ENCODE peak calls at places on chromosome 5, in five cellular contexts. B is kidney epithelial cell; C is EL; Z is stimulated activated CD4-positive, alpha-beta T cell treated with anti-CD3 and anti-CD28 coated beads, Interleukin-1b, Interleukin-23, amount 100 ng/mL, for 24 hours; I is A172. P is an unnamed sample.

GRCh38 chr5:175585573-175585972 is 72.3 kb upstream of the HRH2 start:
- DNase-seq in B (no peak), C (no peak), Z (no peak), I (no peak), P (no peak)

GRCh38 chr5:155082401-155082800 is 68.8 kb downstream of the KIF4B start:
- DNase-seq in B (peak), C (peak), Z (no peak), I (peak), P (no peak)

GRCh38 chr5:146640285-146640896 is 124.4 kb upstream of the GPR151 start:
- DNase-seq in B (no peak), C (no peak), Z (no peak), I (no peak), P (no peak)

GRCh38 chr5:170006016-170006415 is 25.7 kb upstream of the INSYN2B start:
- DNase-seq in B (no peak), C (no peak), Z (no peak), I (no peak), P (no peak)

GRCh38 chr5:106363578-106363977 is 1307.2 kb downstream of the EFNA5 start:
- DNase-seq in B (no peak), C (no peak), Z (no peak), I (no peak), P (no peak)

GRCh38 chr5:73303139-73304079 is 130.4 kb downstream of the TMEM174 start:
- DNase-seq in B (no peak), C (no peak), Z (no peak), I (no peak), P (no peak)

GRCh38 chr5:103402861-103403260 is 144.3 kb downstream of the MACIR start:
- DNase-seq in B (no peak), C (peak), Z (no peak), I (no peak), P (no peak)

GRCh38 chr5:8114597-8115266 is 245.8 kb downstream of the MTRR start:
- DNase-seq in B (no peak), C (no peak), Z (no peak), I (no peak), P (no peak)

GRCh38 chr5:137516251-137516797 is 17.2 kb upstream of the SPOCK1 start:
- DNase-seq in B (no peak), C (no peak), Z (no peak), I (no peak), P (no peak)

GRCh38 chr5:61277781-61278180 is 54.3 kb upstream of the ZSWIM6 start:
- DNase-seq in B (no peak), C (no peak), Z (no peak), I (peak), P (peak)

GRCh38 chr5:87686975-87687374 is 274.2 kb upstream of the CCNH start:
- DNase-seq in B (no peak), C (no peak), Z (no peak), I (no peak), P (no peak)

GRCh38 chr5:159616967-159617366 is 286.7 kb upstream of the IL12B start:
- DNase-seq in B (no peak), C (peak), Z (no peak), I (peak), P (peak)

GRCh38 chr5:68315679-68316271 is 100.2 kb downstream of the PIK3R1 start:
- DNase-seq in B (no peak), C (no peak), Z (peak), I (no peak), P (no peak)

GRCh38 chr5:110846621-110847020 is 107.8 kb downstream of the SLC25A46 start:
- DNase-seq in B (no peak), C (no peak), Z (no peak), I (no peak), P (no peak)

GRCh38 chr5:79621056-79621455 is 8.8 kb downstream of the TENT2 start:
- DNase-seq in B (peak), C (peak), Z (no peak), I (peak), P (peak)

GRCh38 chr5:75837258-75837841 is 120.1 kb upstream of the POC5 start:
- DNase-seq in B (no peak), C (no peak), Z (no peak), I (no peak), P (no peak)

GRCh38 chr5:155402927-155403645 is 389.5 kb downstream of the KIF4B start:
- DNase-seq in B (no peak), C (no peak), Z (no peak), I (no peak), P (peak)

GRCh38 chr5:138640855-138641254 is 65.7 kb upstream of the HSPA9 start:
- DNase-seq in B (no peak), C (no peak), Z (no peak), I (no peak), P (no peak)